ENCODE peak calls at places on chromosome 11, in seven cellular contexts. N is transverse colon; Q is HTR-8/SVneo; Y is stimulated activated CD4-positive, alpha-beta T cell treated with anti-CD3 and anti-CD28 coated beads, TNF-alpha, amount 100 ng/mL, for 48 hours; D is HCT116; A is Daoy; H is neural crest cell. K is an unnamed sample.

GRCh38 chr11:11022126-11022730 is 164.4 kb upstream of the ZBED5 start:
- DNase-seq in N (no peak), H (no peak), Q (peak), A (no peak), Y (peak), D (peak), K (no peak)

GRCh38 chr11:79369094-79369493 is 71.7 kb downstream of the TENM4 start:
- DNase-seq in Y (no peak), Q (no peak), H (no peak), N (no peak), A (no peak), D (no peak), K (no peak)

GRCh38 chr11:45436118-45436517 is 150.0 kb upstream of the SYT13 start:
- DNase-seq in Y (no peak), Q (no peak), N (no peak), D (no peak), H (no peak), A (no peak), K (no peak)

GRCh38 chr11:10325398-10326079 is 20.7 kb downstream of the ADM start:
- DNase-seq in D (no peak), Q (no peak), A (no peak), H (no peak), Y (no peak), N (no peak), K (no peak)

GRCh38 chr11:62124186-62125113 is 639 bp downstream of the INCENP start:
- DNase-seq in D (no peak), H (peak), N (peak), Q (peak), A (peak), Y (peak), K (no peak)

GRCh38 chr11:124732230-124732629 is 7.5 kb upstream of the NRGN start:
- DNase-seq in A (no peak), Y (no peak), D (no peak), H (no peak), N (no peak), Q (no peak), K (no peak)

GRCh38 chr11:2300290-2300935 is 1.3 kb downstream of the C11orf21 start:
- DNase-seq in A (no peak), Q (no peak), Y (no peak), D (no peak), N (no peak), H (no peak), K (peak)

GRCh38 chr11:62127941-62128770 is 4.3 kb downstream of the INCENP start:
- DNase-seq in D (no peak), N (no peak), Q (no peak), Y (no peak), H (no peak), A (no peak), K (no peak)

K was measured in CMK.